ENCODE peak calls at places on chromosome 13, in ten cellular contexts. G is right cardiac atrium; J is activated naive CD4-positive, alpha-beta T cell treated with anti-CD3 and anti-CD28 coated beads, Interleukin-2, amount 10 ng/mL, durations not matched to agents 7 days and 5 days; I is mesendoderm; R is SW 1271; C is ovary; S is neural crest cell; U is stimulated activated CD4-positive, alpha-beta T cell treated with anti-CD3 and anti-CD28 coated beads, TNF-alpha, amount 100 ng/mL, for 1 hour; B is ascending aorta; N is HEK293T. K is an unnamed sample.

GRCh38 chr13:30338331-30338851 is 31.0 kb upstream of the KATNAL1 start:
- DNase-seq in B (no peak), U (no peak), N (no peak), I (no peak), C (no peak), G (no peak), R (no peak), S (no peak), J (no peak), K (no peak)

GRCh38 chr13:53126803-53127202 is 98.2 kb downstream of the OLFM4 start:
- DNase-seq in C (no peak), N (no peak), R (no peak), G (peak), U (no peak), B (no peak), J (no peak), S (no peak), I (no peak), K (no peak)

GRCh38 chr13:113049521-113049941 is 56.1 kb upstream of the F7 start:
- DNase-seq in R (no peak), I (no peak), C (no peak), S (no peak), B (no peak), G (no peak), U (no peak), N (no peak), J (peak), K (peak)

GRCh38 chr13:73428137-73428536 is 369.3 kb downstream of the KLF5 start:
- DNase-seq in R (no peak), C (no peak), I (peak), S (no peak), J (no peak), N (no peak), U (no peak), G (no peak), B (no peak), K (peak)

GRCh38 chr13:72544042-72544441 is 183.4 kb downstream of the MZT1 start:
- DNase-seq in J (no peak), I (no peak), N (no peak), S (no peak), U (no peak), G (no peak), R (no peak), C (no peak), B (no peak), K (no peak)

GRCh38 chr13:44818428-44818827 is 170.8 kb downstream of the NUFIP1 start:
- DNase-seq in G (no peak), I (peak), U (no peak), N (peak), J (no peak), B (no peak), R (no peak), C (no peak), S (no peak), K (peak)

GRCh38 chr13:46134961-46135522 is 30.2 kb upstream of the CPB2 start:
- DNase-seq in S (no peak), N (peak), G (no peak), J (no peak), U (no peak), I (peak), R (no peak), B (no peak), C (no peak), K (peak)

GRCh38 chr13:100203696-100204367 is 114.9 kb downstream of the PCCA start:
- DNase-seq in B (no peak), U (no peak), S (no peak), C (no peak), G (no peak), R (peak), J (no peak), I (no peak), N (no peak), K (peak)

GRCh38 chr13:29859971-29860370 is 9.6 kb upstream of the UBL3 start:
- DNase-seq in N (no peak), U (no peak), J (no peak), B (no peak), I (no peak), S (no peak), R (no peak), C (no peak), G (no peak), K (peak)

GRCh38 chr13:114078501-114079451 is 53.6 kb downstream of the RASA3 start:
- DNase-seq in N (no peak), I (no peak), G (peak), S (no peak), U (no peak), B (no peak), J (no peak), C (peak), R (no peak), K (peak)

GRCh38 chr13:33322965-33323668 is 37.6 kb upstream of the STARD13 start:
- DNase-seq in R (no peak), N (no peak), B (no peak), J (no peak), U (no peak), I (no peak), S (no peak), G (no peak), C (no peak), K (no peak)

GRCh38 chr13:46761866-46762265 is 35.1 kb downstream of the ESD start:
- DNase-seq in J (no peak), U (no peak), C (no peak), N (no peak), S (no peak), R (no peak), I (no peak), G (no peak), B (no peak), K (no peak)

GRCh38 chr13:33787051-33787591 is 30.8 kb upstream of the RFC3 start:
- DNase-seq in I (no peak), G (no peak), C (no peak), B (no peak), N (no peak), U (no peak), R (peak), J (peak), S (no peak), K (peak)

GRCh38 chr13:31476266-31476665 is 263.1 kb upstream of the RXFP2 start:
- DNase-seq in J (no peak), I (peak), B (no peak), N (no peak), C (no peak), S (no peak), U (no peak), R (no peak), G (peak), K (peak)

GRCh38 chr13:44158741-44159632 is 214.6 kb upstream of the SERP2 start:
- DNase-seq in B (no peak), N (no peak), J (no peak), C (peak), R (no peak), U (no peak), I (no peak), S (no peak), G (peak), K (peak)

GRCh38 chr13:91399189-91400093 is 1.0 kb downstream of the GPC5 start:
- DNase-seq in N (no peak), B (no peak), I (no peak), G (no peak), C (no peak), U (no peak), J (peak), S (peak), R (no peak), K (no peak)

GRCh38 chr13:84439108-84439507 is 556.8 kb upstream of the SLITRK1 start:
- DNase-seq in G (no peak), S (no peak), U (no peak), R (peak), B (no peak), I (no peak), C (no peak), N (no peak), J (no peak), K (no peak)

GRCh38 chr13:87147076-87147475 is 524.1 kb upstream of the SLITRK5 start:
- DNase-seq in C (no peak), S (no peak), J (no peak), I (no peak), U (no peak), G (no peak), N (no peak), B (no peak), R (peak), K (peak)

GRCh38 chr13:41196620-41197019 is 2.3 kb upstream of the KBTBD7 start:
- DNase-seq in C (no peak), S (no peak), B (no peak), N (no peak), J (no peak), G (no peak), R (no peak), I (peak), U (no peak), K (no peak)

GRCh38 chr13:47545630-47546029 is 455.4 kb downstream of the SUCLA2 start:
- DNase-seq in J (no peak), B (no peak), G (no peak), C (no peak), U (no peak), S (no peak), I (no peak), N (no peak), R (no peak), K (no peak)

GRCh38 chr13:20940083-20940482 is 37.5 kb upstream of the XPO4 start:
- DNase-seq in J (no peak), I (no peak), N (no peak), R (no peak), G (no peak), S (no peak), U (no peak), B (no peak), C (no peak), K (peak)

GRCh38 chr13:112910016-112910415 is 59.0 kb upstream of the MCF2L start:
- DNase-seq in C (no peak), I (no peak), N (no peak), B (no peak), R (no peak), U (no peak), G (no peak), J (no peak), S (no peak), K (no peak)

GRCh38 chr13:91401916-91402315 is 3.5 kb downstream of the GPC5 start:
- DNase-seq in N (no peak), U (no peak), C (no peak), G (no peak), J (no peak), R (no peak), I (no peak), B (no peak), S (no peak), K (no peak)

GRCh38 chr13:95833126-95833525 is 156.2 kb downstream of the DNAJC3 start:
- DNase-seq in B (no peak), N (no peak), U (no peak), J (no peak), R (no peak), S (no peak), C (no peak), G (no peak), I (no peak), K (no peak)

GRCh38 chr13:46778879-46779278 is 18.1 kb downstream of the ESD start:
- DNase-seq in R (no peak), C (no peak), J (no peak), S (no peak), B (no peak), G (no peak), I (no peak), N (no peak), U (no peak), K (no peak)

GRCh38 chr13:44125943-44126469 is 246.3 kb downstream of the LACC1 start:
- DNase-seq in J (no peak), B (no peak), I (no peak), U (no peak), N (no peak), R (no peak), S (no peak), C (no peak), G (no peak), K (no peak)

GRCh38 chr13:42652642-42653415 is 78.9 kb downstream of the TNFSF11 start:
- DNase-seq in N (no peak), J (no peak), S (no peak), U (no peak), G (no peak), B (no peak), I (peak), C (no peak), R (no peak), K (no peak)

GRCh38 chr13:99087954-99088491 is 110.2 kb upstream of the DOCK9 start:
- DNase-seq in R (no peak), S (no peak), U (no peak), B (no peak), N (no peak), J (peak), C (no peak), I (no peak), G (no peak), K (no peak)

GRCh38 chr13:53045110-53045509 is 16.5 kb downstream of the OLFM4 start:
- DNase-seq in R (no peak), C (no peak), I (no peak), S (no peak), J (no peak), U (no peak), B (no peak), N (no peak), G (no peak), K (no peak)

GRCh38 chr13:107104631-107105030 is 536.7 kb upstream of the ARGLU1 start:
- DNase-seq in J (no peak), C (no peak), U (no peak), B (no peak), N (no peak), S (no peak), R (no peak), G (no peak), I (no peak), K (no peak)

GRCh38 chr13:114064516-114065140 is 67.8 kb downstream of the RASA3 start:
- DNase-seq in N (no peak), B (no peak), R (peak), G (peak), I (no peak), U (no peak), J (no peak), S (peak), C (peak), K (peak)

GRCh38 chr13:98466634-98467236 is 110.2 kb downstream of the STK24 start:
- DNase-seq in G (no peak), S (peak), B (no peak), U (no peak), N (peak), C (no peak), I (peak), J (peak), R (peak), K (peak)

GRCh38 chr13:109933476-109933875 is 147.1 kb upstream of the IRS2 start:
- DNase-seq in N (no peak), S (no peak), B (no peak), J (no peak), G (no peak), I (no peak), C (no peak), U (no peak), R (no peak), K (no peak)

GRCh38 chr13:39776439-39776838 is 121.0 kb downstream of the COG6 start:
- DNase-seq in S (no peak), G (no peak), B (no peak), I (peak), U (no peak), J (no peak), C (no peak), N (no peak), R (no peak), K (peak)

GRCh38 chr13:27465611-27466010 is 15.2 kb upstream of the MTIF3 start:
- DNase-seq in J (no peak), I (no peak), N (no peak), U (no peak), R (no peak), S (no peak), C (no peak), G (no peak), B (no peak), K (no peak)

GRCh38 chr13:21671793-21672680 is 1.2 kb downstream of the FGF9 start:
- DNase-seq in U (no peak), S (no peak), J (no peak), I (no peak), R (no peak), C (no peak), G (no peak), N (no peak), B (no peak), K (no peak)

GRCh38 chr13:57075588-57075987 is 65.1 kb upstream of the PRR20A start:
- DNase-seq in U (no peak), R (no peak), I (no peak), J (no peak), G (no peak), B (no peak), C (no peak), N (no peak), S (no peak), K (no peak)

GRCh38 chr13:44312898-44313551 is 60.6 kb upstream of the SERP2 start:
- DNase-seq in I (no peak), S (no peak), B (no peak), C (no peak), U (no peak), R (peak), J (no peak), G (no peak), N (no peak), K (peak)

GRCh38 chr13:26531751-26532150 is 25.7 kb upstream of the WASF3 start:
- DNase-seq in G (no peak), R (no peak), C (no peak), B (no peak), U (no peak), N (no peak), S (no peak), J (no peak), I (no peak), K (no peak)

K was measured in fibroblast of villous mesenchyme.